ENCODE peak calls at places on chromosomes 5 and 9, in six cellular contexts. G is nephron progenitor cell, T is K562, C is GM10248, A is hepatocyte, Y is left ventricle myocardium inferior. U is an unnamed sample.

GRCh38 chr5:75622564-75622963 is 11.3 kb downstream of the ANKDD1B start:
- DNase-seq in G (no peak), T (no peak), C (no peak), A (peak), Y (no peak), U (peak)

GRCh38 chr5:151020304-151021031 is at the start of gene GPX3:
- DNase-seq in G (peak), T (no peak), C (peak), A (peak), Y (peak), U (no peak)

GRCh38 chr5:34547300-34548085 is 108.6 kb upstream of the RAI14 start:
- DNase-seq in G (no peak), T (no peak), C (no peak), A (no peak), Y (no peak), U (no peak)

GRCh38 chr9:136527721-136528710 is 17.8 kb downstream of the NOTCH1 start:
- DNase-seq in G (peak), T (peak), C (peak), A (peak), Y (no peak), U (no peak)

GRCh38 chr5:14399054-14399657 is 182.4 kb upstream of the OTULINL start:
- DNase-seq in G (no peak), T (peak), C (peak), A (peak), Y (no peak), U (peak)

GRCh38 chr9:96553070-96553469 is 66.6 kb downstream of the CDC14B start:
- DNase-seq in G (no peak), T (no peak), C (no peak), A (peak), Y (no peak), U (peak)

GRCh38 chr5:168579987-168580508 is 880 bp upstream of the PANK3 start:
- DNase-seq in G (peak), T (no peak), C (no peak), A (no peak), Y (no peak), U (no peak)

GRCh38 chr5:52010430-52010829 is 627.2 kb downstream of the ISL1 start:
- DNase-seq in G (no peak), T (no peak), C (no peak), A (no peak), Y (no peak), U (no peak)

GRCh38 chr9:114677418-114677817 is 4.6 kb downstream of the TEX48 start:
- DNase-seq in G (no peak), T (no peak), C (no peak), A (peak), Y (no peak), U (peak)

GRCh38 chr5:139652788-139653241 is 4.7 kb downstream of the CXXC5 start:
- DNase-seq in G (no peak), T (no peak), C (peak), A (no peak), Y (peak), U (no peak)

GRCh38 chr5:142326480-142326938 is 1.7 kb upstream of the SPRY4 start:
- DNase-seq in G (no peak), T (no peak), C (no peak), A (no peak), Y (no peak), U (peak)

GRCh38 chr5:87900419-87900818 is 368.2 kb downstream of the TMEM161B start:
- DNase-seq in G (no peak), T (no peak), C (no peak), A (no peak), Y (no peak), U (no peak)

GRCh38 chr5:10018670-10019069 is 231.0 kb downstream of the ATPSCKMT start:
- DNase-seq in G (no peak), T (no peak), C (no peak), A (peak), Y (no peak), U (peak)

GRCh38 chr9:27350382-27350781 is 53.4 kb upstream of the EQTN start:
- DNase-seq in G (no peak), T (no peak), C (no peak), A (no peak), Y (no peak), U (no peak)

GRCh38 chr9:2469681-2470141 is 151.9 kb upstream of the VLDLR start:
- DNase-seq in G (peak), T (no peak), C (peak), A (no peak), Y (peak), U (peak)

GRCh38 chr9:110502842-110503241 is 76.7 kb downstream of the SVEP1 start:
- DNase-seq in G (no peak), T (no peak), C (no peak), A (no peak), Y (no peak), U (no peak)

GRCh38 chr5:74892921-74893320 is 26.7 kb upstream of the FAM169A start:
- DNase-seq in G (no peak), T (no peak), C (no peak), A (no peak), Y (no peak), U (no peak)

GRCh38 chr5:103218164-103218563 is 40.4 kb upstream of the MACIR start:
- DNase-seq in G (no peak), T (no peak), C (no peak), A (peak), Y (no peak), U (peak)

GRCh38 chr9:131587331-131587730 is 42.0 kb downstream of the PRRT1B start:
- DNase-seq in G (no peak), T (no peak), C (no peak), A (no peak), Y (no peak), U (no peak)

GRCh38 chr5:23400951-23401350 is 106.5 kb upstream of the PRDM9 start:
- DNase-seq in G (no peak), T (no peak), C (no peak), A (no peak), Y (no peak), U (no peak)

GRCh38 chr9:107847977-107848376 is 358.4 kb upstream of the KLF4 start:
- DNase-seq in G (no peak), T (no peak), C (no peak), A (no peak), Y (no peak), U (peak)

GRCh38 chr5:127697894-127698600 is 5.1 kb upstream of the CCDC192 start:
- DNase-seq in G (no peak), T (no peak), C (no peak), A (peak), Y (no peak), U (peak)

GRCh38 chr5:151075698-151076331 is 5.0 kb downstream of the TNIP1 start:
- DNase-seq in G (no peak), T (no peak), C (no peak), A (peak), Y (no peak), U (no peak)

GRCh38 chr5:151917931-151918330 is 6.7 kb downstream of the GLRA1 start:
- DNase-seq in G (no peak), T (no peak), C (no peak), A (no peak), Y (no peak), U (no peak)

GRCh38 chr5:17817946-17818345 is 183.7 kb downstream of the TAF11L14 start:
- DNase-seq in G (no peak), T (no peak), C (no peak), A (no peak), Y (no peak), U (no peak)

GRCh38 chr5:73380052-73380451 is 68.5 kb downstream of the FOXD1 start:
- DNase-seq in G (no peak), T (no peak), C (no peak), A (no peak), Y (no peak), U (no peak)

GRCh38 chr5:16427572-16427971 is 38.0 kb downstream of the ZNF622 start:
- DNase-seq in G (peak), T (no peak), C (no peak), A (no peak), Y (no peak), U (no peak)

GRCh38 chr5:3326569-3327232 is 268.9 kb upstream of the IRX1 start:
- DNase-seq in G (no peak), T (no peak), C (no peak), A (no peak), Y (no peak), U (no peak)

GRCh38 chr5:113367586-113367985 is 67.2 kb downstream of the TSSK1B start:
- DNase-seq in G (no peak), T (no peak), C (no peak), A (no peak), Y (no peak), U (no peak)

GRCh38 chr9:99855467-99856176 is 33.9 kb downstream of the NR4A3 start:
- DNase-seq in G (no peak), T (peak), C (no peak), A (no peak), Y (no peak), U (no peak)

GRCh38 chr9:6106576-6107339 is 91.3 kb upstream of the RANBP6 start:
- DNase-seq in G (peak), T (no peak), C (peak), A (peak), Y (no peak), U (peak)

GRCh38 chr9:110141118-110141797 is 66.7 kb downstream of the C9orf152 start:
- DNase-seq in G (no peak), T (no peak), C (no peak), A (no peak), Y (no peak), U (peak)

GRCh38 chr9:130681769-130682489 is 11.7 kb upstream of the EXOSC2 start:
- DNase-seq in G (no peak), T (no peak), C (peak), A (no peak), Y (no peak), U (no peak)

GRCh38 chr5:94544031-94544650 is 74.3 kb downstream of the KIAA0825 start:
- DNase-seq in G (no peak), T (no peak), C (no peak), A (no peak), Y (no peak), U (peak)

GRCh38 chr5:4643960-4644359 is 496.2 kb upstream of the ADAMTS16 start:
- DNase-seq in G (no peak), T (no peak), C (no peak), A (no peak), Y (no peak), U (no peak)

GRCh38 chr5:4642525-4642924 is 497.6 kb upstream of the ADAMTS16 start:
- DNase-seq in G (no peak), T (no peak), C (no peak), A (no peak), Y (no peak), U (no peak)

GRCh38 chr5:4639959-4640358 is 500.2 kb upstream of the ADAMTS16 start:
- DNase-seq in G (no peak), T (no peak), C (no peak), A (no peak), Y (no peak), U (no peak)

GRCh38 chr5:4640793-4641192 is 499.3 kb upstream of the ADAMTS16 start:
- DNase-seq in G (no peak), T (no peak), C (no peak), A (peak), Y (no peak), U (peak)

GRCh38 chr5:4643190-4643589 is 496.9 kb upstream of the ADAMTS16 start:
- DNase-seq in G (no peak), T (no peak), C (no peak), A (no peak), Y (no peak), U (no peak)
- TF ChIP-seq CTCF in G (no peak), T (no peak), C (no peak), A (no peak), Y (no peak), U (no peak)

GRCh38 chr5:4511996-4512656 is 628.0 kb upstream of the ADAMTS16 start:
- DNase-seq in G (peak), T (no peak), C (no peak), A (peak), Y (peak), U (no peak)
- TF ChIP-seq CTCF in G (peak), T (peak), C (no peak), A (peak), Y (peak), U (no peak)

GRCh38 chr9:124122813-124123462 is 111.4 kb downstream of the LHX2 start:
- DNase-seq in G (no peak), T (no peak), C (no peak), A (no peak), Y (no peak), U (peak)
- TF ChIP-seq CTCF in G (no peak), T (peak), C (peak), A (peak), Y (no peak), U (peak)

GRCh38 chr9:30967484-30967883 is 1417.0 kb upstream of the ACO1 start:
- DNase-seq in G (no peak), T (no peak), C (no peak), A (peak), Y (no peak), U (no peak)
- TF ChIP-seq CTCF in G (no peak), T (no peak), C (no peak), A (peak), Y (no peak), U (no peak)